ENCODE peak calls at places on chromosomes 12 and 14, in nine cellular contexts. F is NCI-H2081; H is activated CD4-positive, alpha-beta T cell treated with anti-CD3 and anti-CD28 coated beads for 48 hours; N is nephron progenitor cell; A is NCI-H748 treated with DMSO at 0.1 percent for 48 hours; E is A549; J is germinal center; Z is GM10248; X is globus pallidus. W is an unnamed sample.

GRCh38 chr12:19998968-19999792 is 369.2 kb upstream of the PDE3A start:
- DNase-seq in F (no peak), H (no peak), N (no peak), A (no peak), E (peak), J (no peak), Z (no peak), X (no peak), W (no peak)

GRCh38 chr12:31928246-31929139 is 30.7 kb upstream of the RESF1 start:
- DNase-seq in F (no peak), H (peak), N (no peak), A (no peak), E (no peak), J (no peak), Z (no peak), X (no peak), W (no peak)

GRCh38 chr12:50102648-50103309 is 1.0 kb upstream of the GPD1 start:
- DNase-seq in F (no peak), H (no peak), N (no peak), A (no peak), E (no peak), J (no peak), Z (no peak), X (peak), W (no peak)

GRCh38 chr14:28142400-28143015 is 624.1 kb upstream of the FOXG1 start:
- DNase-seq in F (peak), H (no peak), N (no peak), A (peak), E (peak), J (no peak), Z (no peak), X (peak), W (peak)

GRCh38 chr12:81252228-81252627 is 174.3 kb downstream of the ACSS3 start:
- DNase-seq in F (no peak), H (no peak), N (no peak), A (no peak), E (no peak), J (no peak), Z (no peak), X (no peak), W (no peak)

GRCh38 chr12:76029982-76030377 is 1.6 kb downstream of the PHLDA1 start:
- DNase-seq in F (no peak), H (peak), N (peak), A (no peak), E (peak), J (no peak), Z (peak), X (peak), W (peak)

GRCh38 chr12:131840643-131841416 is 12.6 kb downstream of the MMP17 start:
- DNase-seq in F (no peak), H (no peak), N (no peak), A (no peak), E (no peak), J (no peak), Z (no peak), X (no peak), W (no peak)

GRCh38 chr12:12803186-12803585 is 10.0 kb upstream of the DDX47 start:
- DNase-seq in F (no peak), H (peak), N (no peak), A (no peak), E (peak), J (no peak), Z (peak), X (no peak), W (no peak)

GRCh38 chr12:62653304-62653703 is 186.7 kb downstream of the MON2 start:
- DNase-seq in F (no peak), H (no peak), N (no peak), A (no peak), E (no peak), J (no peak), Z (no peak), X (no peak), W (no peak)

GRCh38 chr12:1800646-1801284 is 19.6 kb upstream of the LRTM2 start:
- DNase-seq in F (no peak), H (peak), N (peak), A (peak), E (peak), J (peak), Z (peak), X (peak), W (peak)

GRCh38 chr12:1926274-1926673 is 7.8 kb upstream of the CACNA2D4 start:
- DNase-seq in F (no peak), H (no peak), N (no peak), A (no peak), E (no peak), J (no peak), Z (no peak), X (no peak), W (peak)

GRCh38 chr14:94659953-94660946 is 48.1 kb downstream of the SERPINA3 start:
- DNase-seq in F (no peak), H (no peak), N (no peak), A (no peak), E (no peak), J (no peak), Z (no peak), X (no peak), W (no peak)

GRCh38 chr12:128930591-128930990 is 77.3 kb downstream of the GLT1D1 start:
- DNase-seq in F (no peak), H (no peak), N (no peak), A (peak), E (no peak), J (no peak), Z (no peak), X (no peak), W (no peak)

GRCh38 chr14:46405095-46405494 is 246.5 kb downstream of the RPL10L start:
- DNase-seq in F (peak), H (no peak), N (no peak), A (no peak), E (no peak), J (no peak), Z (no peak), X (no peak), W (no peak)

GRCh38 chr12:116662612-116663144 is 75.2 kb downstream of the SPRING1 start:
- DNase-seq in F (no peak), H (no peak), N (peak), A (no peak), E (no peak), J (no peak), Z (no peak), X (peak), W (peak)

GRCh38 chr14:53180272-53181221 is 27.4 kb upstream of the DDHD1 start:
- DNase-seq in F (no peak), H (peak), N (peak), A (no peak), E (peak), J (no peak), Z (peak), X (no peak), W (peak)

GRCh38 chr14:102442241-102443211 is 67.0 kb downstream of the ANKRD9 start:
- DNase-seq in F (no peak), H (no peak), N (no peak), A (no peak), E (no peak), J (no peak), Z (no peak), X (no peak), W (no peak)

GRCh38 chr12:14403711-14404164 is 38.3 kb downstream of the ATF7IP start:
- DNase-seq in F (peak), H (no peak), N (no peak), A (peak), E (peak), J (peak), Z (peak), X (no peak), W (no peak)

GRCh38 chr14:54200726-54201125 is 196.1 kb upstream of the CDKN3 start:
- DNase-seq in F (no peak), H (no peak), N (no peak), A (no peak), E (no peak), J (no peak), Z (no peak), X (no peak), W (no peak)

GRCh38 chr12:106145539-106146447 is 7.0 kb upstream of the NUAK1 start:
- DNase-seq in F (no peak), H (no peak), N (no peak), A (no peak), E (no peak), J (no peak), Z (no peak), X (peak), W (no peak)

W was measured in H7.